ENCODE peak calls at places on chromosomes 4 and X, in seven cellular contexts. One of them, this sample, is unnamed.

GRCh38 chrX:9370888-9371287 is 94.0 kb upstream of the TBL1X start:
- DNase-seq in heart left ventricle: no peak
- DNase-seq in WERI-Rb-1: no peak
- DNase-seq in A673: no peak
- DNase-seq in mucosa of descending colon: no peak
- DNase-seq in nephron progenitor cell: no peak
- DNase-seq in lower leg skin: peak
- DNase-seq in this sample: no peak

GRCh38 chr4:24930136-24930535 is 17.3 kb upstream of the CCDC149 start:
- DNase-seq in mucosa of descending colon: no peak
- DNase-seq in WERI-Rb-1: no peak
- DNase-seq in heart left ventricle: no peak
- DNase-seq in nephron progenitor cell: no peak
- DNase-seq in A673: no peak
- DNase-seq in lower leg skin: no peak
- DNase-seq in this sample: no peak

GRCh38 chr4:185209031-185209851 is at the start of gene SNX25:
- DNase-seq in lower leg skin: peak
- DNase-seq in nephron progenitor cell: peak
- DNase-seq in WERI-Rb-1: peak
- DNase-seq in mucosa of descending colon: peak
- DNase-seq in heart left ventricle: peak
- DNase-seq in A673: peak
- DNase-seq in this sample: peak

GRCh38 chr4:1459664-1460511 is 53.6 kb upstream of the NKX1-1 start:
- DNase-seq in nephron progenitor cell: no peak
- DNase-seq in mucosa of descending colon: no peak
- DNase-seq in A673: no peak
- DNase-seq in heart left ventricle: no peak
- DNase-seq in WERI-Rb-1: no peak
- DNase-seq in lower leg skin: no peak
- DNase-seq in this sample: no peak

GRCh38 chrX:134502686-134503085 is 42.7 kb downstream of the HPRT1 start:
- DNase-seq in nephron progenitor cell: no peak
- DNase-seq in A673: no peak
- DNase-seq in mucosa of descending colon: no peak
- DNase-seq in heart left ventricle: no peak
- DNase-seq in lower leg skin: no peak
- DNase-seq in WERI-Rb-1: no peak
- DNase-seq in this sample: no peak

GRCh38 chr4:20565075-20565721 is 135.1 kb upstream of the PACRGL start:
- DNase-seq in A673: peak
- DNase-seq in mucosa of descending colon: no peak
- DNase-seq in lower leg skin: no peak
- DNase-seq in nephron progenitor cell: no peak
- DNase-seq in WERI-Rb-1: no peak
- DNase-seq in heart left ventricle: no peak
- DNase-seq in this sample: no peak

GRCh38 chr4:177380730-177381287 is 61.4 kb downstream of the AGA start:
- DNase-seq in nephron progenitor cell: no peak
- DNase-seq in mucosa of descending colon: no peak
- DNase-seq in lower leg skin: no peak
- DNase-seq in heart left ventricle: no peak
- DNase-seq in A673: peak
- DNase-seq in WERI-Rb-1: peak
- DNase-seq in this sample: peak

GRCh38 chr4:112361181-112361791 is 64.1 kb downstream of the ALPK1 start:
- DNase-seq in lower leg skin: no peak
- DNase-seq in WERI-Rb-1: peak
- DNase-seq in heart left ventricle: peak
- DNase-seq in nephron progenitor cell: no peak
- DNase-seq in mucosa of descending colon: no peak
- DNase-seq in A673: peak
- DNase-seq in this sample: peak

GRCh38 chrX:68648960-68649359 is 1.5 kb downstream of the STARD8 start:
- DNase-seq in nephron progenitor cell: no peak
- DNase-seq in lower leg skin: no peak
- DNase-seq in heart left ventricle: no peak
- DNase-seq in mucosa of descending colon: no peak
- DNase-seq in A673: no peak
- DNase-seq in WERI-Rb-1: no peak
- DNase-seq in this sample: no peak

GRCh38 chr4:142291299-142291698 is 554.8 kb downstream of the INPP4B start:
- DNase-seq in lower leg skin: no peak
- DNase-seq in nephron progenitor cell: no peak
- DNase-seq in A673: peak
- DNase-seq in WERI-Rb-1: no peak
- DNase-seq in heart left ventricle: no peak
- DNase-seq in mucosa of descending colon: no peak
- DNase-seq in this sample: no peak

GRCh38 chrX:9703406-9703805 is 62.2 kb downstream of the GPR143 start:
- DNase-seq in lower leg skin: no peak
- DNase-seq in nephron progenitor cell: no peak
- DNase-seq in WERI-Rb-1: no peak
- DNase-seq in heart left ventricle: no peak
- DNase-seq in mucosa of descending colon: no peak
- DNase-seq in A673: no peak
- DNase-seq in this sample: no peak

GRCh38 chr4:129140521-129140920 is 44.6 kb downstream of the C4orf33 start:
- DNase-seq in mucosa of descending colon: no peak
- DNase-seq in WERI-Rb-1: no peak
- DNase-seq in A673: no peak
- DNase-seq in lower leg skin: no peak
- DNase-seq in heart left ventricle: no peak
- DNase-seq in nephron progenitor cell: no peak
- DNase-seq in this sample: no peak

GRCh38 chr4:129144755-129145206 is 48.8 kb downstream of the C4orf33 start:
- DNase-seq in nephron progenitor cell: no peak
- DNase-seq in heart left ventricle: no peak
- DNase-seq in WERI-Rb-1: no peak
- DNase-seq in lower leg skin: no peak
- DNase-seq in A673: no peak
- DNase-seq in mucosa of descending colon: no peak
- DNase-seq in this sample: no peak

GRCh38 chr4:129136433-129136832 is 40.5 kb downstream of the C4orf33 start:
- DNase-seq in mucosa of descending colon: no peak
- DNase-seq in heart left ventricle: no peak
- DNase-seq in lower leg skin: no peak
- DNase-seq in WERI-Rb-1: no peak
- DNase-seq in A673: no peak
- DNase-seq in nephron progenitor cell: no peak
- DNase-seq in this sample: no peak

GRCh38 chr4:129143359-129143758 is 47.4 kb downstream of the C4orf33 start:
- DNase-seq in heart left ventricle: no peak
- DNase-seq in A673: no peak
- DNase-seq in lower leg skin: no peak
- DNase-seq in mucosa of descending colon: no peak
- DNase-seq in nephron progenitor cell: no peak
- DNase-seq in WERI-Rb-1: no peak
- DNase-seq in this sample: no peak

GRCh38 chr4:129138762-129139496 is 43.0 kb downstream of the C4orf33 start:
- DNase-seq in A673: no peak
- DNase-seq in mucosa of descending colon: no peak
- DNase-seq in WERI-Rb-1: no peak
- DNase-seq in lower leg skin: no peak
- DNase-seq in nephron progenitor cell: no peak
- DNase-seq in heart left ventricle: no peak
- DNase-seq in this sample: no peak
- TF ChIP-seq CTCF in A673: no peak
- TF ChIP-seq CTCF in mucosa of descending colon: no peak
- TF ChIP-seq CTCF in WERI-Rb-1: no peak
- TF ChIP-seq CTCF in lower leg skin: no peak
- TF ChIP-seq CTCF in nephron progenitor cell: no peak
- TF ChIP-seq CTCF in heart left ventricle: no peak
- TF ChIP-seq CTCF in this sample: no peak

GRCh38 chrX:153723351-153724251 is 586 bp downstream of the BCAP31 start:
- DNase-seq in WERI-Rb-1: peak
- DNase-seq in lower leg skin: no peak
- DNase-seq in heart left ventricle: no peak
- DNase-seq in mucosa of descending colon: peak
- DNase-seq in A673: peak
- DNase-seq in nephron progenitor cell: peak
- DNase-seq in this sample: peak
- TF ChIP-seq CTCF in WERI-Rb-1: peak
- TF ChIP-seq CTCF in lower leg skin: no peak
- TF ChIP-seq CTCF in heart left ventricle: no peak
- TF ChIP-seq CTCF in mucosa of descending colon: no peak
- TF ChIP-seq CTCF in A673: peak
- TF ChIP-seq CTCF in nephron progenitor cell: no peak
- TF ChIP-seq CTCF in this sample: peak

DNA sequence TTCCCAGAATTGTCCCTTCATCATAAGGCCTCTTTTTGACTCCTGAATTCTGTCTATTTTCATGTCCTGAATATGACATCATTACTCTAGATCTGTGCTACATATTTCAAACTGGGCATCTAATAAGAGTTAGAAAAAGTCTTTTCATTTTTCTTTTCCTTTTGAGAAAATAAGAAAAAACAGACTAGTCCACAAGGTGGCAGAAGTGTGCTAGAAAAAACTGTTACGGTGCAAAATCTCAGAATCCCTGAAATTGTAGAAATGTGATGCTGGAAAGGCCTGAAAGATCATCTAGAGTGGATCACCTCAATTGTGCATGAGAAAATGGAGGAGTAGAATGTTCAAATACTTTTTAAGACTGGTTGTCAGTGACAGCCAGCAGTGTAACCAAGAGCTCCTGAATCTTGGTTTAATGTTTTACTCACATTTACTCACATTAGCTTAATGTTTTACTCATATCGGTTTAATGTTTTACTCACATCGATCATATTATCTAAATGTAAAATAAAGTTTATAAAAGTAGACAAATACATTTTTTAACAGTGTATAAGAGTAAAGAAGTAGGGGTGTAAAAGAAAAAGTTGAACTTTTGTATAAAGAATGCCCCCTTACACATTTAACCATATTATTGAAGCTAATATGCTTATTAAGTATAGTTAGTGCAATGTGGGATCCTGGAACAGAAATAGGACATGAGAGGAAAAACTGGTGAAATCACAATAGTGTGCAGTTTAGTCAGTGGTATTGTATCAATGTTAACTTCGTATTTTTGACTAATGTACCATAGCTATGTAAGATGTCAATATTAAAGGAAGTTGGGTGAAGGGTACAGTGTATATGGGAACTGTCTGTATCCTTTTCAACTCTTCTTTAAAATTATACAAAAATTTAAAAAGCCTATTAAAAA is 15.2 kb downstream of the ASB11 start:
- DNase-seq in WERI-Rb-1: no peak
- DNase-seq in mucosa of descending colon: peak
- DNase-seq in A673: peak
- DNase-seq in heart left ventricle: no peak
- DNase-seq in lower leg skin: no peak
- DNase-seq in nephron progenitor cell: no peak
- DNase-seq in this sample: peak
- TF ChIP-seq CTCF in WERI-Rb-1: peak
- TF ChIP-seq CTCF in mucosa of descending colon: no peak
- TF ChIP-seq CTCF in A673: peak
- TF ChIP-seq CTCF in heart left ventricle: peak
- TF ChIP-seq CTCF in lower leg skin: no peak
- TF ChIP-seq CTCF in nephron progenitor cell: peak
- TF ChIP-seq CTCF in this sample: peak

GRCh38 chr4:75880278-75880677 is 22.0 kb downstream of the PPEF2 start:
- DNase-seq in mucosa of descending colon: no peak
- DNase-seq in A673: no peak
- DNase-seq in heart left ventricle: no peak
- DNase-seq in nephron progenitor cell: no peak
- DNase-seq in lower leg skin: no peak
- DNase-seq in WERI-Rb-1: no peak
- DNase-seq in this sample: no peak

GRCh38 chr4:75876218-75876617 is 26.0 kb downstream of the PPEF2 start:
- DNase-seq in lower leg skin: no peak
- DNase-seq in mucosa of descending colon: no peak
- DNase-seq in nephron progenitor cell: no peak
- DNase-seq in A673: no peak
- DNase-seq in WERI-Rb-1: no peak
- DNase-seq in heart left ventricle: no peak
- DNase-seq in this sample: no peak

GRCh38 chr4:75886104-75886503 is 16.1 kb downstream of the PPEF2 start:
- DNase-seq in WERI-Rb-1: no peak
- DNase-seq in heart left ventricle: no peak
- DNase-seq in nephron progenitor cell: no peak
- DNase-seq in lower leg skin: no peak
- DNase-seq in A673: no peak
- DNase-seq in mucosa of descending colon: no peak
- DNase-seq in this sample: no peak

GRCh38 chr4:75881476-75881875 is 20.8 kb downstream of the PPEF2 start:
- DNase-seq in nephron progenitor cell: no peak
- DNase-seq in lower leg skin: no peak
- DNase-seq in WERI-Rb-1: no peak
- DNase-seq in heart left ventricle: no peak
- DNase-seq in A673: no peak
- DNase-seq in mucosa of descending colon: no peak
- DNase-seq in this sample: no peak
- TF ChIP-seq CTCF in nephron progenitor cell: no peak
- TF ChIP-seq CTCF in lower leg skin: no peak
- TF ChIP-seq CTCF in WERI-Rb-1: no peak
- TF ChIP-seq CTCF in heart left ventricle: no peak
- TF ChIP-seq CTCF in A673: no peak
- TF ChIP-seq CTCF in mucosa of descending colon: no peak
- TF ChIP-seq CTCF in this sample: no peak

GRCh38 chr4:84809946-84810345 is 156.5 kb downstream of the WDFY3 start:
- DNase-seq in WERI-Rb-1: no peak
- DNase-seq in heart left ventricle: no peak
- DNase-seq in A673: no peak
- DNase-seq in nephron progenitor cell: no peak
- DNase-seq in lower leg skin: no peak
- DNase-seq in mucosa of descending colon: no peak
- DNase-seq in this sample: no peak

GRCh38 chr4:84804126-84804525 is 162.4 kb downstream of the WDFY3 start:
- DNase-seq in A673: no peak
- DNase-seq in heart left ventricle: no peak
- DNase-seq in WERI-Rb-1: no peak
- DNase-seq in mucosa of descending colon: no peak
- DNase-seq in lower leg skin: no peak
- DNase-seq in nephron progenitor cell: no peak
- DNase-seq in this sample: no peak

GRCh38 chr4:84803720-84804119 is 162.8 kb downstream of the WDFY3 start:
- DNase-seq in A673: no peak
- DNase-seq in nephron progenitor cell: no peak
- DNase-seq in heart left ventricle: no peak
- DNase-seq in lower leg skin: no peak
- DNase-seq in mucosa of descending colon: no peak
- DNase-seq in WERI-Rb-1: no peak
- DNase-seq in this sample: no peak

GRCh38 chr4:84803121-84803520 is 163.4 kb downstream of the WDFY3 start:
- DNase-seq in nephron progenitor cell: no peak
- DNase-seq in WERI-Rb-1: no peak
- DNase-seq in lower leg skin: no peak
- DNase-seq in mucosa of descending colon: no peak
- DNase-seq in heart left ventricle: no peak
- DNase-seq in A673: no peak
- DNase-seq in this sample: no peak

DNA sequence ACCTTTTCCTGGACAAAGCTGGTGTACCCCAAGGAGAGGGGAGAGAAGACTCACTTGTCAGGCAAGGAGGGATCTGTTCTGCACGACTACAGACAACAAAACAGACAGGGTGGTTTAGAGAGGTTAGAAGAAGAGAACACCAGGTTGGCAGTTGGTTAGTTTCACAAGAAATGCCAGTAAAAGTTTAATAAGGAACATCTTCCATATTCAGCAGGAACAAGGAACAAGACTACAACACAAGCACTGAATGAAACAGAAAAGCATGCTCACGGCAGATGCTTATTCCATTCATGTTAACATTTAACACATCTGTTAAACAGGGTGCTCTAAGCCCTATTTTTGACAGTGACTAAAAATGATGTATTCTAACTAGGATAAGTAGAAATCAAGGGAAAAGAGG is 158.2 kb downstream of the WDFY3 start:
- DNase-seq in mucosa of descending colon: no peak
- DNase-seq in lower leg skin: no peak
- DNase-seq in A673: no peak
- DNase-seq in nephron progenitor cell: no peak
- DNase-seq in heart left ventricle: no peak
- DNase-seq in WERI-Rb-1: no peak
- DNase-seq in this sample: no peak
- TF ChIP-seq CTCF in mucosa of descending colon: no peak
- TF ChIP-seq CTCF in lower leg skin: no peak
- TF ChIP-seq CTCF in A673: no peak
- TF ChIP-seq CTCF in nephron progenitor cell: no peak
- TF ChIP-seq CTCF in heart left ventricle: no peak
- TF ChIP-seq CTCF in WERI-Rb-1: no peak
- TF ChIP-seq CTCF in this sample: no peak